ENCODE peak calls at places on chromosomes 5 and 9, in four cellular contexts. N is prostate gland, U is SW 1271, M is lower lobe of right lung. Y is an unnamed sample.
A peak's percentile ranks its signal among the peaks of the same experiment; 100 is the strongest.

GRCh38 chr9:36970007-36970888 is 63.8 kb downstream of the PAX5 start:
- DNase-seq in N (no peak), U (no peak), M (no peak), Y (peak; percentile 35)

GRCh38 chr5:77066823-77067442 is 20.2 kb downstream of the ZBED3 start:
- DNase-seq in N (no peak), U (no peak), M (no peak), Y (peak; percentile 82)

GRCh38 chr5:80956272-80956671 is 3.9 kb upstream of the RASGRF2 start:
- DNase-seq in N (no peak), U (no peak), M (no peak), Y (no peak)

GRCh38 chr9:16458696-16459420 is 411.6 kb downstream of the BNC2 start:
- DNase-seq in N (no peak), U (no peak), M (no peak), Y (peak; percentile 40)

GRCh38 chr9:137279741-137280477 is 2.4 kb downstream of the TOR4A start:
- DNase-seq in N (no peak), U (no peak), M (peak; percentile 45), Y (no peak)

GRCh38 chr5:17024686-17025180 is 88.6 kb upstream of the MYO10 start:
- DNase-seq in N (peak; percentile 40), U (no peak), M (no peak), Y (peak; percentile 69)

GRCh38 chr5:38445374-38446028 is 110.9 kb downstream of the LIFR start:
- DNase-seq in N (no peak), U (no peak), M (peak; percentile 58), Y (no peak)

GRCh38 chr9:133888048-133888778 is 103.9 kb downstream of the VAV2 start:
- DNase-seq in N (no peak), U (no peak), M (no peak), Y (no peak)

GRCh38 chr9:104841601-104842106 is 77.7 kb downstream of the NIPSNAP3B start:
- DNase-seq in N (no peak), U (no peak), M (no peak), Y (no peak)

GRCh38 chr9:93480262-93480661 is 26.9 kb upstream of the FAM120AOS start:
- DNase-seq in N (no peak), U (no peak), M (no peak), Y (no peak)

GRCh38 chr5:38258319-38259061 is at the start of gene EGFLAM:
- DNase-seq in N (no peak), U (no peak), M (no peak), Y (no peak)